ENCODE peak calls at places on chromosomes 5 and 9, in six cellular contexts. N, D, E, W, Y and P are unnamed samples.

GRCh38 chr5:53366245-53366644 is 114.2 kb upstream of the FST start:
- DNase-seq in E (no peak), Y (no peak), D (no peak), N (no peak), W (no peak), P (no peak)

GRCh38 chr5:14036514-14036913 is 92.0 kb upstream of the DNAH5 start:
- DNase-seq in E (no peak), D (peak), Y (no peak), N (no peak), W (no peak), P (no peak)

GRCh38 chr5:142674438-142675210 is 11.3 kb downstream of the FGF1 start:
- DNase-seq in W (no peak), Y (peak), E (peak), N (no peak), D (no peak), P (no peak)

GRCh38 chr5:82885657-82886389 is 191.4 kb downstream of the TMEM167A start:
- DNase-seq in Y (peak), E (peak), N (no peak), D (peak), W (no peak), P (no peak)

GRCh38 chr5:172952034-172952511 is 7.2 kb upstream of the RPL26L1 start:
- DNase-seq in W (no peak), D (no peak), N (no peak), E (no peak), Y (no peak), P (no peak)

GRCh38 chr5:126139773-126140172 is 283.4 kb upstream of the GRAMD2B start:
- DNase-seq in N (no peak), W (no peak), D (no peak), E (peak), Y (peak), P (no peak)

GRCh38 chr5:163460562-163461176 is at the start of gene HMMR:
- DNase-seq in Y (no peak), E (no peak), N (peak), D (peak), W (no peak), P (no peak)

GRCh38 chr5:162248107-162248713 is 180.6 kb downstream of the GABRG2 start:
- DNase-seq in D (peak), E (no peak), Y (no peak), W (no peak), N (no peak), P (no peak)

GRCh38 chr5:124738751-124739559 is 7.5 kb downstream of the ZNF608 start:
- DNase-seq in Y (no peak), E (no peak), N (no peak), D (no peak), W (no peak), P (no peak)

GRCh38 chr5:77777911-77778310 is 1.8 kb upstream of the TBCA start:
- DNase-seq in E (no peak), D (no peak), N (no peak), Y (no peak), W (no peak), P (no peak)

GRCh38 chr9:6692433-6692832 is 46.9 kb upstream of the GLDC start:
- DNase-seq in N (no peak), D (no peak), Y (no peak), E (no peak), W (no peak), P (no peak)

GRCh38 chr9:89022902-89023301 is 31.6 kb downstream of the S1PR3 start:
- DNase-seq in D (no peak), W (no peak), N (no peak), E (peak), Y (peak), P (no peak)

GRCh38 chr5:116521173-116521872 is 53.3 kb downstream of the SEMA6A start:
- DNase-seq in Y (no peak), E (no peak), D (no peak), N (no peak), W (no peak), P (no peak)

GRCh38 chr9:98256632-98257218 is 1.3 kb upstream of the TBC1D2 start:
- DNase-seq in N (no peak), D (peak), E (no peak), W (no peak), Y (no peak), P (no peak)

GRCh38 chr5:39526914-39527477 is 102.2 kb upstream of the DAB2 start:
- DNase-seq in D (peak), Y (no peak), E (no peak), W (no peak), N (no peak), P (no peak)

GRCh38 chr5:174175869-174176268 is 130.4 kb downstream of the NSG2 start:
- DNase-seq in Y (no peak), D (no peak), W (peak), N (no peak), E (no peak), P (no peak)

GRCh38 chr5:139774980-139775654 is 20.5 kb upstream of the PSD2 start:
- DNase-seq in D (peak), W (peak), Y (peak), N (peak), E (no peak), P (no peak)

GRCh38 chr5:150590979-150591411 is 49.5 kb upstream of the SYNPO start:
- DNase-seq in Y (no peak), D (no peak), W (no peak), N (peak), E (no peak), P (no peak)

GRCh38 chr5:60287174-60287771 is 393.7 kb upstream of the PDE4D start:
- DNase-seq in Y (peak), E (peak), N (peak), D (peak), W (no peak), P (no peak)

GRCh38 chr5:60886158-60886557 is 42.1 kb upstream of the ELOVL7 start:
- DNase-seq in E (no peak), D (no peak), N (no peak), W (no peak), Y (no peak), P (peak)

GRCh38 chr5:176695073-176695472 is 47.8 kb downstream of the TSPAN17 start:
- DNase-seq in W (no peak), D (no peak), N (no peak), Y (no peak), E (no peak), P (no peak)

GRCh38 chr9:130186839-130187522 is 14.8 kb downstream of the NCS1 start:
- DNase-seq in N (no peak), D (peak), W (no peak), Y (no peak), E (no peak), P (peak)

GRCh38 chr9:32378993-32379729 is 5.3 kb upstream of the ACO1 start:
- DNase-seq in N (no peak), W (no peak), D (peak), Y (peak), E (peak), P (peak)

GRCh38 chr9:78288214-78288892 is 8.6 kb upstream of the PSAT1 start:
- DNase-seq in Y (no peak), E (no peak), W (no peak), D (no peak), N (no peak), P (no peak)

GRCh38 chr5:54013556-54014157 is 296.7 kb downstream of the ARL15 start:
- DNase-seq in E (peak), N (no peak), Y (peak), D (no peak), W (no peak), P (no peak)

GRCh38 chr9:99172129-99173091 is 49.3 kb downstream of the ALG2 start:
- DNase-seq in Y (no peak), D (no peak), E (no peak), W (no peak), N (no peak), P (no peak)

GRCh38 chr5:141681695-141682641 is at the start of gene ARAP3:
- DNase-seq in W (peak), N (peak), D (peak), E (peak), Y (peak), P (no peak)

GRCh38 chr9:73199886-73200285 is 48.2 kb downstream of the ANXA1 start:
- DNase-seq in W (no peak), D (peak), N (no peak), E (no peak), Y (no peak), P (no peak)

GRCh38 chr5:74093501-74093993 is 467.6 kb downstream of the ARHGEF28 start:
- DNase-seq in N (no peak), D (no peak), W (no peak), E (no peak), Y (no peak), P (no peak)

GRCh38 chr9:106482733-106483132 is 380.2 kb upstream of the ZNF462 start:
- DNase-seq in Y (peak), D (no peak), E (no peak), N (no peak), W (no peak), P (no peak)

GRCh38 chr5:34452170-34452828 is 203.8 kb upstream of the RAI14 start:
- DNase-seq in E (no peak), D (peak), N (no peak), Y (peak), W (no peak), P (peak)

GRCh38 chr9:107711528-107711927 is 222.0 kb upstream of the KLF4 start:
- DNase-seq in Y (peak), E (peak), N (no peak), D (peak), W (no peak), P (peak)

GRCh38 chr9:21434202-21435014 is 5.8 kb upstream of the IFNA1 start:
- DNase-seq in W (no peak), E (peak), D (peak), N (no peak), Y (peak), P (peak)

GRCh38 chr5:125232779-125233230 is 486.4 kb upstream of the ZNF608 start:
- DNase-seq in D (no peak), Y (peak), W (no peak), E (peak), N (no peak), P (no peak)

GRCh38 chr5:54329731-54330709 is 19.6 kb upstream of the ARL15 start:
- DNase-seq in N (no peak), E (peak), D (peak), W (no peak), Y (peak), P (no peak)

GRCh38 chr9:126853667-126854066 is 6.8 kb upstream of the ZBTB34 start:
- DNase-seq in D (no peak), Y (peak), E (no peak), N (no peak), W (no peak), P (no peak)